ENCODE peak calls at places on chromosome 22, in five cellular contexts. One of them, this sample, is unnamed.
A peak's percentile ranks its signal among the peaks of the same experiment; 100 is the strongest.

GRCh38 chr22:44603774-44604173 is 98.2 kb upstream of the PRR5 start:
- DNase-seq in naive thymus-derived CD4-positive, alpha-beta T cell: no peak
- DNase-seq in A549: no peak
- DNase-seq in tibial nerve: no peak
- DNase-seq in neural progenitor cell: no peak
- DNase-seq in this sample: no peak

GRCh38 chr22:47166446-47167016 is 404.1 kb downstream of the TBC1D22A start:
- DNase-seq in A549: no peak
- DNase-seq in naive thymus-derived CD4-positive, alpha-beta T cell: no peak
- DNase-seq in neural progenitor cell: no peak
- DNase-seq in tibial nerve: no peak
- DNase-seq in this sample: no peak

GRCh38 chr22:49415219-49415951 is 412.3 kb downstream of the BRD1 start:
- DNase-seq in naive thymus-derived CD4-positive, alpha-beta T cell: no peak
- DNase-seq in A549: no peak
- DNase-seq in neural progenitor cell: no peak
- DNase-seq in tibial nerve: no peak
- DNase-seq in this sample: no peak

GRCh38 chr22:41092847-41093371 is 517 bp downstream of the EP300 start:
- DNase-seq in neural progenitor cell: peak; percentile 58
- DNase-seq in naive thymus-derived CD4-positive, alpha-beta T cell: peak; percentile 16
- DNase-seq in A549: peak; percentile 29
- DNase-seq in tibial nerve: peak; percentile 23
- DNase-seq in this sample: no peak

GRCh38 chr22:17352798-17353197 is 16.5 kb upstream of the CECR2 start:
- DNase-seq in A549: no peak
- DNase-seq in neural progenitor cell: no peak
- DNase-seq in tibial nerve: no peak
- DNase-seq in naive thymus-derived CD4-positive, alpha-beta T cell: no peak
- DNase-seq in this sample: no peak

GRCh38 chr22:29523761-29524160 is 29.8 kb downstream of the THOC5 start:
- DNase-seq in naive thymus-derived CD4-positive, alpha-beta T cell: no peak
- DNase-seq in A549: no peak
- DNase-seq in neural progenitor cell: no peak
- DNase-seq in tibial nerve: no peak
- DNase-seq in this sample: no peak

GRCh38 chr22:42236848-42237247 is 33.6 kb downstream of the TCF20 start:
- DNase-seq in A549: no peak
- DNase-seq in tibial nerve: no peak
- DNase-seq in naive thymus-derived CD4-positive, alpha-beta T cell: no peak
- DNase-seq in neural progenitor cell: no peak
- DNase-seq in this sample: no peak

GRCh38 chr22:19855504-19856409 is 1.1 kb upstream of the GNB1L start:
- DNase-seq in A549: peak; percentile 70
- DNase-seq in naive thymus-derived CD4-positive, alpha-beta T cell: peak; percentile 52
- DNase-seq in neural progenitor cell: no peak
- DNase-seq in tibial nerve: peak; percentile 56
- DNase-seq in this sample: peak; percentile 58

GRCh38 chr22:42366815-42367581 is 65.2 kb downstream of the NFAM1 start:
- DNase-seq in naive thymus-derived CD4-positive, alpha-beta T cell: no peak
- DNase-seq in tibial nerve: no peak
- DNase-seq in neural progenitor cell: no peak
- DNase-seq in A549: no peak
- DNase-seq in this sample: no peak

GRCh38 chr22:35697142-35697541 is 20.5 kb upstream of the APOL5 start:
- DNase-seq in neural progenitor cell: no peak
- DNase-seq in tibial nerve: no peak
- DNase-seq in A549: no peak
- DNase-seq in naive thymus-derived CD4-positive, alpha-beta T cell: peak; percentile 19
- DNase-seq in this sample: no peak

GRCh38 chr22:30371981-30372380 is 15.2 kb downstream of the CCDC157 start:
- DNase-seq in A549: no peak
- DNase-seq in naive thymus-derived CD4-positive, alpha-beta T cell: no peak
- DNase-seq in neural progenitor cell: no peak
- DNase-seq in tibial nerve: no peak
- DNase-seq in this sample: no peak

GRCh38 chr22:29157759-29158535 is 47.7 kb upstream of the EMID1 start:
- DNase-seq in naive thymus-derived CD4-positive, alpha-beta T cell: no peak
- DNase-seq in tibial nerve: no peak
- DNase-seq in A549: peak; percentile 25
- DNase-seq in neural progenitor cell: peak; percentile 14
- DNase-seq in this sample: no peak

GRCh38 chr22:32650553-32651345 is 150.8 kb upstream of the TIMP3 start:
- DNase-seq in A549: no peak
- DNase-seq in naive thymus-derived CD4-positive, alpha-beta T cell: no peak
- DNase-seq in tibial nerve: no peak
- DNase-seq in neural progenitor cell: no peak
- DNase-seq in this sample: no peak

GRCh38 chr22:32646476-32646875 is 155.0 kb upstream of the TIMP3 start:
- DNase-seq in A549: no peak
- DNase-seq in neural progenitor cell: no peak
- DNase-seq in naive thymus-derived CD4-positive, alpha-beta T cell: no peak
- DNase-seq in tibial nerve: no peak
- DNase-seq in this sample: no peak

GRCh38 chr22:32649515-32650200 is 151.8 kb upstream of the TIMP3 start:
- DNase-seq in neural progenitor cell: no peak
- DNase-seq in A549: peak; percentile 14
- DNase-seq in naive thymus-derived CD4-positive, alpha-beta T cell: no peak
- DNase-seq in tibial nerve: no peak
- DNase-seq in this sample: no peak

GRCh38 chr22:32644252-32645100 is 157.0 kb upstream of the TIMP3 start:
- DNase-seq in A549: no peak
- DNase-seq in naive thymus-derived CD4-positive, alpha-beta T cell: peak; percentile 34
- DNase-seq in tibial nerve: no peak
- DNase-seq in neural progenitor cell: no peak
- DNase-seq in this sample: no peak

DNA sequence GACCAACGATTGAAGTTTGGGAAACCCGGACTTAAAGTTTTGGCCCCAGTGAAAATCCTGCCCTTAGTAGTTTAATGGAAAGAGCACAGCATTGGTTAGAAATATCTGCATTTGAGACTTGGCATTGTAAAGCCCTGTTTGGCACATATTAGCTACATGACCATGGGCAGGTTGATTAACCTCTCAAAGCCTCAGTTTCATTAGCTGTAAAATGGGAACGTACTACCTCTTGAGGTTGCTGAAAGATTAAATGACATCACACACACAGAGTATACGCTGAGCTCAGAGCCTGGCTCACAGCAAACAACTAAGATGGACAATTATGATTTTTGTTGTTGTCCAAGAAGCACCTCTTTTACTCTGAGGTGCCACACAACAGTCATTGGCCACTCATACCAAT is 153.0 kb upstream of the TIMP3 start:
- DNase-seq in naive thymus-derived CD4-positive, alpha-beta T cell: no peak
- DNase-seq in A549: no peak
- DNase-seq in tibial nerve: no peak
- DNase-seq in neural progenitor cell: no peak
- DNase-seq in this sample: no peak
- H3K27ac ChIP-seq in naive thymus-derived CD4-positive, alpha-beta T cell: no peak overlapping the region
- H3K27ac ChIP-seq in A549: no peak overlapping the region
- H3K27ac ChIP-seq in tibial nerve: no peak overlapping the region
- H3K27ac ChIP-seq in neural progenitor cell: no peak overlapping the region
- H3K27ac ChIP-seq in this sample: no peak overlapping the region

DNA sequence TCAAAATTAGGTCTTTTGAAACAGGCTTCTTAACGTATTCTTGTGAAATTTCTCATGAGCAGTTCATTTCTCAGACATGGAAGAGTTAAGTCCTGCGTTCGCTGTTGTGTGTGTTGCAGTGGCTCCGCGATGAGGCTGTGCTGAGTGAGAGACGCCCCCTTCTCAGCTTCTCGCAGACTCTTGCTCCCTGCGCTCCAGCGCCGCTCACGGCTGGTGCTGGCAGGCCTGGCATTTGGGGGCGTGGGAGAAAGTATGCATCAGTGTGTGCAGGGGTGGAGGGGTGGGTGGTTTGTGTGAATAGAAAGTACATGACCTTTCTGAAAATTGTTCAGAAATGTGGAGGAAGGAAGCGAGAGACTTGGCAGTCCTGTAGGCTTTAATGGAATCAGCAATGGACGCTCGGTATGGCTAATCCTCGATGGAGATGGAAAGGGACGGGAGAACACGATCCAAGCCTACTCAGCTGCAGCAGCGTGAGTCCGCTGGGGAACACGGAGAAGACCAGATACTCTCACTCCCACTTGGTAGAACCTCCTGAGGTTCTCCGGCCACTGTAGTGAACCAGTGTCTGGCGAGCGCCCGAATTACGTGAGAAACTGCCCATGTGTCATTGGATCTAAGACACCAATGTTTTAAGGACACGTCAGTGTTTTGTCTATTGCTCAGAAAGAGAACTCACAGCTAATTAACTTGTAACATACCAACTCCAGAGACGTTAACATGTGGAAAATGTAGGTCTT is 5.9 kb downstream of the TAB1 start:
- DNase-seq in A549: no peak
- DNase-seq in neural progenitor cell: peak; percentile 18
- DNase-seq in tibial nerve: no peak
- DNase-seq in naive thymus-derived CD4-positive, alpha-beta T cell: no peak
- DNase-seq in this sample: no peak
- H3K27ac ChIP-seq in A549: no peak overlapping the region
- H3K27ac ChIP-seq in neural progenitor cell: no peak overlapping the region
- H3K27ac ChIP-seq in tibial nerve: peak overlapping the region; percentile 73
- H3K27ac ChIP-seq in naive thymus-derived CD4-positive, alpha-beta T cell: no peak overlapping the region
- H3K27ac ChIP-seq in this sample: no peak overlapping the region

GRCh38 chr22:23284504-23285033 is 104.3 kb downstream of the BCR start:
- DNase-seq in A549: no peak
- DNase-seq in tibial nerve: no peak
- DNase-seq in naive thymus-derived CD4-positive, alpha-beta T cell: no peak
- DNase-seq in neural progenitor cell: no peak
- DNase-seq in this sample: no peak
- H3K27ac ChIP-seq in A549: no peak overlapping the region
- H3K27ac ChIP-seq in tibial nerve: peak overlapping the region; percentile 69
- H3K27ac ChIP-seq in naive thymus-derived CD4-positive, alpha-beta T cell: no peak overlapping the region
- H3K27ac ChIP-seq in neural progenitor cell: no peak overlapping the region
- H3K27ac ChIP-seq in this sample: no peak overlapping the region

DNA sequence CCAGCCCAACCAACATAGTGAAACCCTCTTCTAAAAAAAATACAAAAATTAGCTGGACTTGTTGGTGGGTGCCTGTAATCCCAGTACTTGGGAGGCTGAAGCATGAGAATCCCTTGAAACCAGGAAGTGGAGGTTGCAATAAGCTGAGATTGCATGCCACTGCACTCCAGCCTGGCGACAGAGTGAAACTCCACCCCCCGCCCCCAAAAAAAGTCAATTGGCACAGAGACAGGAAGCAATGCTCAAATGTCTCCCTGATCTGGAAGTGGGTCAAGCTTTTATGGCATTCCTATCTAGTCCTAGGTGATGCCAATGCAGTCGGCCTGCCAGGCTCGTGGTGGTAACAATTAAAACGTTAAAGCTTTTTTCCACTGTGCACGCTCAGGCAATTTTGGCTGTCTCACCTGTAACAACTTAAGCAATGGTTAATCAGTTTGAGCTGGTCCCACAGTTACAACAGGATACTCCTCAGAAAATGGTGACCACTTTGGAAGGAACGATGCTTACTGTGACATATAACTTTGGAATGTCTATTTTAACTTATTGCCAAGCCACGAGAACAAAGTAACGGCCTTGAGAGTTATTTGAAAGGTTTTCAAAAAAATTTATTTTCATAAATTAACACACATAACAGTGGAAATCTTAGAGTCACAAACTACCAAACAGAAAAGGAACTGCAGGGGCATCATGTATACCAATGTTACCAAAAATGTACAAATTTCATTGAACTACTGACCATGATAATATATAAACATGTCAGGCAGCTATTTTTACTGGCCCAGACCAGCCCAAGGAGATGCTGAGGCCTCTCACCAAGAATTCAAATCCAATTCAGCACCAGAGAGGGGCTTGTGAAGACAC is 19.0 kb upstream of the PISD start:
- DNase-seq in A549: no peak
- DNase-seq in naive thymus-derived CD4-positive, alpha-beta T cell: no peak
- DNase-seq in neural progenitor cell: no peak
- DNase-seq in tibial nerve: no peak
- DNase-seq in this sample: no peak
- H3K27ac ChIP-seq in A549: no peak overlapping the region
- H3K27ac ChIP-seq in naive thymus-derived CD4-positive, alpha-beta T cell: no peak overlapping the region
- H3K27ac ChIP-seq in neural progenitor cell: no peak overlapping the region
- H3K27ac ChIP-seq in tibial nerve: no peak overlapping the region
- H3K27ac ChIP-seq in this sample: no peak overlapping the region

This sample was measured in CD8-positive, alpha-beta memory T cell.